ENCODE peak calls at places on chromosomes 4 and X, in seven cellular contexts. I is thyroid gland; U is activated naive CD4-positive, alpha-beta T cell; N is cardiac septum; Q is activated CD4-positive, alpha-beta T cell treated with anti-CD3 and anti-CD28 coated beads, Interleukin-2, amount 50 U/mL, for 1 hour; E is H4; Y is mesenteric fat pad. M is an unnamed sample.

GRCh38 chrX:118254611-118255010 is 91.3 kb upstream of the WDR44 start:
- DNase-seq in Q (peak), E (peak), I (peak), Y (no peak), U (no peak), N (no peak), M (peak)

GRCh38 chr4:84324303-84324702 is 174.8 kb downstream of the NKX6-1 start:
- DNase-seq in E (no peak), I (no peak), Y (no peak), N (no peak), U (no peak), Q (no peak), M (no peak)

GRCh38 chr4:169115897-169116254 is 105.8 kb upstream of the CBR4 start:
- DNase-seq in Q (no peak), Y (no peak), I (no peak), E (peak), U (no peak), N (no peak), M (no peak)

GRCh38 chr4:175035907-175036306 is 117.7 kb downstream of the ADAM29 start:
- DNase-seq in Y (no peak), Q (no peak), I (no peak), U (no peak), N (no peak), E (peak), M (no peak)

GRCh38 chrX:10172867-10173266 is 16.1 kb downstream of the CLCN4 start:
- DNase-seq in N (no peak), Q (no peak), Y (peak), I (no peak), U (no peak), E (no peak), M (no peak)

GRCh38 chr4:104592894-104593470 is 98.3 kb upstream of the CXXC4 start:
- DNase-seq in E (no peak), Q (no peak), N (no peak), U (no peak), Y (no peak), I (no peak), M (no peak)

GRCh38 chr4:8765084-8765483 is 106.6 kb downstream of the HMX1 start:
- DNase-seq in N (no peak), I (no peak), Q (no peak), U (no peak), E (no peak), Y (peak), M (no peak)

GRCh38 chr4:186326391-186326790 is 60.4 kb downstream of the F11 start:
- DNase-seq in I (no peak), U (no peak), E (peak), Y (no peak), N (no peak), Q (no peak), M (no peak)

GRCh38 chr4:155592568-155593343 is 73.9 kb upstream of the GUCY1A1 start:
- DNase-seq in U (no peak), Y (no peak), N (no peak), I (no peak), E (peak), Q (no peak), M (no peak)

GRCh38 chr4:43132010-43132582 is 239.6 kb downstream of the GRXCR1 start:
- DNase-seq in U (no peak), Y (no peak), E (peak), Q (peak), I (peak), N (no peak), M (peak)

GRCh38 chr4:164876680-164877324 is at the start of gene APELA:
- DNase-seq in Y (no peak), Q (no peak), I (no peak), U (no peak), E (peak), N (no peak), M (no peak)

GRCh38 chr4:156291317-156291716 is 337.7 kb upstream of the CTSO start:
- DNase-seq in Y (no peak), Q (no peak), E (no peak), I (no peak), U (no peak), N (no peak), M (no peak)

GRCh38 chr4:44447563-44448504 is 775 bp downstream of the KCTD8 start:
- DNase-seq in I (peak), N (no peak), U (no peak), Q (no peak), E (peak), Y (no peak), M (peak)

GRCh38 chr4:16337936-16338335 is 111.7 kb upstream of the TAPT1 start:
- DNase-seq in N (no peak), I (no peak), E (peak), Q (no peak), Y (no peak), U (no peak), M (no peak)

GRCh38 chr4:40916880-40917279 is 167.1 kb downstream of the NSUN7 start:
- DNase-seq in Q (no peak), N (no peak), I (peak), E (peak), U (no peak), Y (no peak), M (peak)

GRCh38 chr4:127165971-127166370 is 466.8 kb upstream of the INTU start:
- DNase-seq in I (no peak), Q (no peak), N (no peak), Y (no peak), E (no peak), U (no peak), M (no peak)

GRCh38 chrX:81195712-81196111 is 6.0 kb downstream of the HMGN5 start:
- DNase-seq in E (peak), Q (peak), Y (no peak), N (no peak), I (peak), U (peak), M (peak)

GRCh38 chrX:105375816-105376215 is 155.3 kb upstream of the TEX13A start:
- DNase-seq in Q (no peak), E (peak), N (no peak), U (no peak), Y (no peak), I (no peak), M (no peak)

GRCh38 chrX:12794654-12795053 is 3.4 kb downstream of the PRPS2 start:
- DNase-seq in U (no peak), N (no peak), Q (no peak), I (no peak), E (no peak), Y (no peak), M (no peak)

GRCh38 chr4:118869808-118870342 is 18.8 kb upstream of the SYNPO2 start:
- DNase-seq in I (no peak), N (no peak), Q (no peak), Y (no peak), U (no peak), E (no peak), M (no peak)

GRCh38 chr4:26748805-26749204 is 111.8 kb upstream of the STIM2 start:
- DNase-seq in E (no peak), Q (no peak), I (no peak), U (no peak), Y (no peak), N (no peak), M (no peak)

GRCh38 chr4:2930821-2931764 is 32.1 kb downstream of the NOP14 start:
- DNase-seq in I (peak), Y (no peak), N (peak), Q (no peak), E (no peak), U (no peak), M (no peak)

GRCh38 chr4:174324246-174324645 is 40.5 kb downstream of the CEP44 start:
- DNase-seq in Y (no peak), Q (no peak), E (no peak), U (no peak), I (no peak), N (no peak), M (no peak)

GRCh38 chrX:105190252-105190853 is 30.1 kb downstream of the TEX13A start:
- DNase-seq in I (no peak), U (no peak), Q (no peak), E (peak), Y (no peak), N (no peak), M (no peak)

GRCh38 chr4:168636506-168637176 is 139.8 kb downstream of the PALLD start:
- DNase-seq in E (no peak), N (no peak), I (peak), Y (no peak), Q (no peak), U (no peak), M (no peak)

GRCh38 chr4:121789960-121790829 is 10.9 kb upstream of the EXOSC9 start:
- DNase-seq in U (no peak), I (no peak), Y (no peak), N (no peak), Q (no peak), E (peak), M (no peak)

GRCh38 chr4:17098401-17098800 is 200.0 kb upstream of the LDB2 start:
- DNase-seq in I (no peak), N (no peak), E (no peak), Y (no peak), U (no peak), Q (no peak), M (no peak)

GRCh38 chrX:20670611-20671010 is 403.9 kb upstream of the RPS6KA3 start:
- DNase-seq in E (no peak), Q (no peak), Y (no peak), N (no peak), I (no peak), U (no peak), M (no peak)

GRCh38 chr4:186643501-186644315 is 79.9 kb downstream of the FAT1 start:
- DNase-seq in Q (no peak), Y (no peak), I (no peak), N (no peak), E (peak), U (no peak), M (no peak)

GRCh38 chr4:11073621-11074051 is 355.1 kb downstream of the HS3ST1 start:
- DNase-seq in N (no peak), E (peak), U (no peak), Y (no peak), I (no peak), Q (no peak), M (no peak)

GRCh38 chr4:130210871-130211270 is 1114.9 kb downstream of the C4orf33 start:
- DNase-seq in I (no peak), Y (no peak), U (no peak), N (no peak), E (peak), Q (no peak), M (no peak)

GRCh38 chr4:138308421-138308820 is 66.3 kb upstream of the SLC7A11 start:
- DNase-seq in E (peak), N (no peak), I (peak), Q (no peak), U (no peak), Y (no peak), M (no peak)

GRCh38 chr4:109967798-109968520 is 55.3 kb downstream of the EGF start:
- DNase-seq in U (no peak), Y (no peak), N (no peak), E (no peak), I (no peak), Q (no peak), M (no peak)

GRCh38 chr4:22430626-22431025 is 85.2 kb downstream of the ADGRA3 start:
- DNase-seq in E (no peak), Y (no peak), N (no peak), Q (no peak), U (no peak), I (no peak), M (no peak)